ENCODE peak calls at places on chromosomes 2 and 18, in eight cellular contexts. N, Z, E, C, G, H, F and Y are unnamed samples.
A peak's percentile ranks its signal among the peaks of the same experiment; 100 is the strongest.

GRCh38 chr2:239249781-239250180 is 151.0 kb downstream of the HDAC4 start:
- DNase-seq in G (no peak), N (peak; percentile 70), C (peak; percentile 64), H (no peak), F (no peak), Z (no peak), E (no peak), Y (no peak)

GRCh38 chr2:136332436-136333095 is 214.6 kb upstream of the CXCR4 start:
- DNase-seq in F (no peak), C (no peak), N (no peak), Z (no peak), H (no peak), E (no peak), G (no peak), Y (no peak)

GRCh38 chr2:67515538-67515937 is 118.4 kb downstream of the ETAA1 start:
- DNase-seq in E (no peak), H (no peak), Z (no peak), N (no peak), C (no peak), F (no peak), G (no peak), Y (no peak)

GRCh38 chr2:180573951-180574350 is 406.5 kb upstream of the UBE2E3 start:
- DNase-seq in Z (no peak), H (no peak), F (peak; percentile 51), G (no peak), N (no peak), C (no peak), E (no peak), Y (no peak)

GRCh38 chr18:37741012-37741586 is 175.5 kb upstream of the CELF4 start:
- DNase-seq in H (no peak), G (no peak), E (no peak), N (no peak), F (no peak), C (no peak), Z (no peak), Y (no peak)

GRCh38 chr2:66532972-66533868 is 98.3 kb downstream of the MEIS1 start:
- DNase-seq in E (no peak), N (peak; percentile 32), H (no peak), F (no peak), G (no peak), Z (no peak), C (no peak), Y (no peak)

GRCh38 chr2:30275256-30275655 is 43.9 kb downstream of the LBH start:
- DNase-seq in G (no peak), E (no peak), H (no peak), C (no peak), F (no peak), Z (no peak), N (no peak), Y (no peak)

GRCh38 chr18:57437782-57438668 is 2.9 kb downstream of the ONECUT2 start:
- DNase-seq in Z (peak; percentile 20), G (no peak), H (no peak), N (peak; percentile 72), F (peak; percentile 90), C (no peak), E (peak; percentile 92), Y (no peak)

GRCh38 chr2:30768036-30768686 is 39.1 kb downstream of the CAPN13 start:
- DNase-seq in F (no peak), C (no peak), N (no peak), H (no peak), E (no peak), Z (no peak), G (no peak), Y (no peak)

GRCh38 chr2:201470821-201471731 is 19.5 kb downstream of the STRADB start:
- DNase-seq in E (no peak), F (peak; percentile 12), Z (no peak), G (no peak), H (no peak), N (no peak), C (no peak), Y (no peak)

GRCh38 chr18:44819944-44820510 is 139.3 kb downstream of the SETBP1 start:
- DNase-seq in H (no peak), G (no peak), Z (no peak), C (peak; percentile 63), E (no peak), N (peak; percentile 56), F (no peak), Y (no peak)

GRCh38 chr18:72674710-72675109 is 130.6 kb upstream of the CBLN2 start:
- DNase-seq in Z (no peak), G (no peak), E (no peak), C (no peak), H (no peak), F (peak; percentile 4), N (no peak), Y (no peak)

GRCh38 chr2:9565436-9566153 is 10.0 kb upstream of the ADAM17 start:
- DNase-seq in H (no peak), C (peak; percentile 86), G (no peak), F (peak; percentile 98), N (peak; percentile 25), Z (no peak), E (no peak), Y (no peak)

GRCh38 chr2:68918497-68918896 is 34.2 kb downstream of the GKN2 start:
- DNase-seq in N (no peak), Z (no peak), C (peak; percentile 49), E (no peak), H (no peak), F (no peak), G (no peak), Y (no peak)

GRCh38 chr2:226891780-226892590 is 56.1 kb downstream of the RHBDD1 start:
- DNase-seq in Z (no peak), G (no peak), E (no peak), F (peak; percentile 89), C (no peak), H (no peak), N (no peak), Y (no peak)

GRCh38 chr2:38776531-38776930 is 1.5 kb upstream of the GEMIN6 start:
- DNase-seq in E (no peak), G (no peak), N (no peak), H (no peak), F (no peak), C (no peak), Z (no peak), Y (no peak)

GRCh38 chr2:47269316-47270232 is 114.5 kb upstream of the STPG4 start:
- DNase-seq in C (peak; percentile 21), H (no peak), Z (no peak), N (no peak), E (no peak), G (no peak), F (peak; percentile 99), Y (no peak)

GRCh38 chr18:3486514-3486913 is 36.5 kb downstream of the TGIF1 start:
- DNase-seq in E (no peak), G (no peak), N (no peak), F (no peak), H (no peak), C (no peak), Z (no peak), Y (no peak)

GRCh38 chr18:13289501-13290205 is 71.1 kb downstream of the LDLRAD4 start:
- DNase-seq in E (no peak), N (no peak), C (no peak), F (peak; percentile 8), Z (no peak), H (no peak), G (no peak), Y (no peak)

GRCh38 chr2:86392873-86393272 is 48.3 kb upstream of the KDM3A start:
- DNase-seq in F (no peak), E (no peak), N (no peak), G (no peak), Z (no peak), C (no peak), H (no peak), Y (no peak)

GRCh38 chr2:206011018-206011614 is 74.9 kb downstream of the INO80D start:
- DNase-seq in H (no peak), F (no peak), G (no peak), N (no peak), Z (no peak), E (no peak), C (no peak), Y (no peak)

GRCh38 chr2:233209978-233210680 is 41.3 kb upstream of the ATG16L1 start:
- DNase-seq in H (no peak), Z (no peak), F (peak; percentile 12), G (no peak), E (no peak), N (no peak), C (no peak), Y (no peak)

GRCh38 chr2:36733215-36733614 is 36.7 kb downstream of the VIT start:
- DNase-seq in H (no peak), G (no peak), C (no peak), N (no peak), F (no peak), Z (no peak), E (no peak), Y (no peak)

GRCh38 chr2:108184421-108184820 is 55.3 kb upstream of the SULT1C3 start:
- DNase-seq in C (no peak), Z (no peak), E (peak; percentile 9), G (no peak), N (no peak), F (peak; percentile 55), H (no peak), Y (no peak)

GRCh38 chr2:164757934-164758695 is 83.5 kb downstream of the COBLL1 start:
- DNase-seq in H (no peak), G (no peak), N (no peak), Z (no peak), F (peak; percentile 65), E (no peak), C (no peak), Y (no peak)

GRCh38 chr2:181916726-181917377 is 25.3 kb downstream of the ITPRID2 start:
- DNase-seq in H (no peak), Z (no peak), F (peak; percentile 37), E (no peak), N (no peak), C (no peak), G (no peak), Y (no peak)

GRCh38 chr2:45637440-45637839 is 14.0 kb upstream of the PRKCE start:
- DNase-seq in C (no peak), E (peak; percentile 14), G (no peak), H (no peak), F (peak; percentile 55), Z (no peak), N (no peak), Y (no peak)

GRCh38 chr2:36770542-36771287 is 74.2 kb downstream of the VIT start:
- DNase-seq in H (no peak), Z (no peak), N (no peak), E (peak; percentile 64), G (no peak), F (peak; percentile 52), C (no peak), Y (no peak)

GRCh38 chr18:23067236-23067635 is 68.0 kb upstream of the CABLES1 start:
- DNase-seq in C (no peak), Z (no peak), N (no peak), F (peak; percentile 18), E (peak; percentile 36), G (no peak), H (no peak), Y (no peak)

GRCh38 chr2:181104512-181105121 is 124.2 kb downstream of the UBE2E3 start:
- DNase-seq in G (no peak), C (peak; percentile 13), F (peak; percentile 74), Z (no peak), E (peak; percentile 25), N (no peak), H (peak; percentile 49), Y (no peak)

GRCh38 chr2:24620936-24621335 is 129.9 kb downstream of the NCOA1 start:
- DNase-seq in C (no peak), E (no peak), F (no peak), G (no peak), N (no peak), Z (no peak), H (no peak), Y (no peak)

GRCh38 chr2:15643209-15643500 is 51.5 kb downstream of the DDX1 start:
- DNase-seq in N (no peak), G (no peak), E (no peak), F (no peak), C (no peak), H (no peak), Z (no peak), Y (no peak)

GRCh38 chr2:227509824-227510619 is 38.1 kb downstream of the AGFG1 start:
- DNase-seq in G (no peak), H (no peak), N (no peak), E (no peak), C (no peak), Z (no peak), F (peak; percentile 57), Y (no peak)

GRCh38 chr2:157173740-157174184 is 83.7 kb upstream of the GALNT5 start:
- DNase-seq in Z (no peak), G (no peak), E (no peak), N (no peak), F (peak; percentile 96), C (peak; percentile 47), H (no peak), Y (peak; percentile 20)